ENCODE peak calls at places on chromosomes 12 and 14, in five cellular contexts. U, Z, V, F and D are unnamed samples.

GRCh38 chr12:108156717-108157116 is 27.6 kb downstream of the WSCD2 start:
- DNase-seq in V (no peak), U (no peak), Z (peak), F (no peak), D (no peak)

GRCh38 chr12:43676183-43676813 is 82.3 kb downstream of the PUS7L start:
- DNase-seq in F (no peak), Z (no peak), V (no peak), U (peak), D (no peak)

GRCh38 chr14:22497671-22498093 is 91.3 kb downstream of the DAD1 start:
- DNase-seq in F (no peak), Z (no peak), V (no peak), U (no peak), D (no peak)

GRCh38 chr14:21074398-21075272 is 4.5 kb downstream of the ARHGEF40 start:
- DNase-seq in U (no peak), V (no peak), F (no peak), Z (no peak), D (no peak)

GRCh38 chr12:11649413-11650278 is at the start of gene ETV6:
- DNase-seq in F (peak), Z (peak), U (peak), V (peak), D (peak)

GRCh38 chr14:40987481-40987880 is 619.2 kb upstream of the LRFN5 start:
- DNase-seq in V (no peak), F (no peak), U (no peak), Z (no peak), D (no peak)

GRCh38 chr14:21723431-21724045 is 49.9 kb upstream of the OR4E1 start:
- DNase-seq in F (peak), V (no peak), Z (no peak), U (peak), D (no peak)

GRCh38 chr14:30921305-30921704 is 46.9 kb downstream of the COCH start:
- DNase-seq in V (no peak), U (peak), Z (no peak), F (no peak), D (no peak)

GRCh38 chr14:87863047-87863446 is 129.9 kb downstream of the GALC start:
- DNase-seq in F (no peak), U (no peak), Z (no peak), V (no peak), D (no peak)

GRCh38 chr14:104139460-104140212 is 1.2 kb downstream of the KIF26A start:
- DNase-seq in U (no peak), F (peak), Z (peak), V (no peak), D (no peak)

GRCh38 chr14:102227184-102227964 is 77.6 kb downstream of the MOK start:
- DNase-seq in Z (no peak), U (no peak), F (no peak), V (no peak), D (no peak)

GRCh38 chr12:106918746-106919145 is 37.0 kb upstream of the TMEM263 start:
- DNase-seq in V (peak), F (no peak), U (peak), Z (no peak), D (no peak)

GRCh38 chr12:56931474-56931978 is 2.7 kb downstream of the SDR9C7 start:
- DNase-seq in Z (no peak), F (no peak), U (peak), V (no peak), D (no peak)

GRCh38 chr14:96735509-96735908 is 61.7 kb upstream of the VRK1 start:
- DNase-seq in Z (no peak), V (no peak), F (no peak), U (no peak), D (no peak)

GRCh38 chr12:91817512-91817911 is 328.1 kb downstream of the BTG1 start:
- DNase-seq in U (no peak), Z (no peak), V (no peak), F (no peak), D (no peak)

GRCh38 chr12:105233045-105233905 is 2.7 kb downstream of the APPL2 start:
- DNase-seq in U (no peak), F (no peak), Z (no peak), V (no peak), D (no peak)

GRCh38 chr14:75277000-75277795 is 1.4 kb upstream of the FOS start:
- DNase-seq in U (no peak), V (peak), Z (peak), F (peak), D (peak)

GRCh38 chr14:73727181-73727580 is 13.0 kb upstream of the PNMA1 start:
- DNase-seq in Z (peak), V (no peak), F (no peak), U (no peak), D (no peak)

GRCh38 chr14:30382221-30382620 is 176.7 kb upstream of the G2E3 start:
- DNase-seq in V (no peak), U (no peak), F (no peak), Z (no peak), D (no peak)

GRCh38 chr12:104638760-104639319 is 182.1 kb downstream of the CHST11 start:
- DNase-seq in Z (no peak), V (no peak), U (no peak), F (no peak), D (no peak)

GRCh38 chr14:91573894-91574837 is 64.1 kb upstream of the PPP4R3A start:
- DNase-seq in F (peak), Z (peak), U (peak), V (peak), D (no peak)

GRCh38 chr12:62603811-62604098 is 137.1 kb downstream of the MON2 start:
- DNase-seq in V (no peak), Z (no peak), F (no peak), U (no peak), D (no peak)

GRCh38 chr14:22113401-22113800 is 439.8 kb upstream of the OR4E1 start:
- DNase-seq in V (no peak), Z (no peak), F (no peak), U (no peak), D (no peak)